ENCODE peak calls at places on chromosomes 2 and 18, in five cellular contexts. F is CD8-positive, alpha-beta T cell; U is psoas muscle; I is B cell; H is AG04450. E is an unnamed sample.

GRCh38 chr2:23207871-23208270 is 177.1 kb upstream of the KLHL29 start:
- DNase-seq in I (no peak), F (no peak), H (no peak), U (no peak), E (no peak)

GRCh38 chr18:286515-287310 is 18.9 kb upstream of the THOC1 start:
- DNase-seq in H (no peak), F (no peak), U (no peak), I (no peak), E (no peak)

GRCh38 chr18:73124165-73124564 is 256.4 kb upstream of the NETO1 start:
- DNase-seq in H (no peak), U (no peak), I (no peak), F (no peak), E (no peak)

GRCh38 chr2:169598982-169599381 is 14.8 kb downstream of the PPIG start:
- DNase-seq in H (no peak), U (no peak), F (no peak), I (no peak), E (no peak)

GRCh38 chr2:107383706-107384105 is 443.0 kb upstream of the RGPD4 start:
- DNase-seq in F (no peak), U (no peak), H (no peak), I (no peak), E (no peak)

GRCh38 chr18:14767474-14767873 is 19.5 kb downstream of the ANKRD30B start:
- DNase-seq in U (no peak), F (no peak), I (no peak), H (no peak), E (no peak)

GRCh38 chr2:23480991-23481797 is 96.2 kb downstream of the KLHL29 start:
- DNase-seq in F (no peak), H (peak), I (no peak), U (no peak), E (no peak)

GRCh38 chr18:49625021-49625691 is 63.3 kb downstream of the LIPG start:
- DNase-seq in F (no peak), H (peak), I (no peak), U (no peak), E (no peak)

GRCh38 chr2:205375453-205375852 is 306.8 kb upstream of the NRP2 start:
- DNase-seq in I (no peak), U (no peak), F (no peak), H (no peak), E (no peak)

GRCh38 chr2:196827356-196827755 is 18.2 kb upstream of the C2orf66 start:
- DNase-seq in H (no peak), U (no peak), F (no peak), I (no peak), E (no peak)

GRCh38 chr2:156189143-156189542 is 143.4 kb downstream of the NR4A2 start:
- DNase-seq in I (no peak), H (no peak), U (no peak), F (no peak), E (no peak)

GRCh38 chr2:216023055-216023648 is 9.8 kb upstream of the MREG start:
- DNase-seq in F (peak), U (no peak), H (no peak), I (no peak), E (no peak)

GRCh38 chr2:23803965-23804542 is 122.9 kb downstream of the ATAD2B start:
- DNase-seq in U (peak), H (peak), I (no peak), F (no peak), E (no peak)

GRCh38 chr2:53848062-53848461 is 11.7 kb downstream of the GPR75 start:
- DNase-seq in I (no peak), U (no peak), F (no peak), H (no peak), E (no peak)

GRCh38 chr2:148122788-148123187 is 101.9 kb downstream of the MBD5 start:
- DNase-seq in F (no peak), H (peak), U (no peak), I (no peak), E (no peak)

GRCh38 chr2:217970206-217970605 is 32.6 kb downstream of the TNS1 start:
- DNase-seq in I (no peak), U (no peak), H (no peak), F (no peak), E (no peak)

DNA sequence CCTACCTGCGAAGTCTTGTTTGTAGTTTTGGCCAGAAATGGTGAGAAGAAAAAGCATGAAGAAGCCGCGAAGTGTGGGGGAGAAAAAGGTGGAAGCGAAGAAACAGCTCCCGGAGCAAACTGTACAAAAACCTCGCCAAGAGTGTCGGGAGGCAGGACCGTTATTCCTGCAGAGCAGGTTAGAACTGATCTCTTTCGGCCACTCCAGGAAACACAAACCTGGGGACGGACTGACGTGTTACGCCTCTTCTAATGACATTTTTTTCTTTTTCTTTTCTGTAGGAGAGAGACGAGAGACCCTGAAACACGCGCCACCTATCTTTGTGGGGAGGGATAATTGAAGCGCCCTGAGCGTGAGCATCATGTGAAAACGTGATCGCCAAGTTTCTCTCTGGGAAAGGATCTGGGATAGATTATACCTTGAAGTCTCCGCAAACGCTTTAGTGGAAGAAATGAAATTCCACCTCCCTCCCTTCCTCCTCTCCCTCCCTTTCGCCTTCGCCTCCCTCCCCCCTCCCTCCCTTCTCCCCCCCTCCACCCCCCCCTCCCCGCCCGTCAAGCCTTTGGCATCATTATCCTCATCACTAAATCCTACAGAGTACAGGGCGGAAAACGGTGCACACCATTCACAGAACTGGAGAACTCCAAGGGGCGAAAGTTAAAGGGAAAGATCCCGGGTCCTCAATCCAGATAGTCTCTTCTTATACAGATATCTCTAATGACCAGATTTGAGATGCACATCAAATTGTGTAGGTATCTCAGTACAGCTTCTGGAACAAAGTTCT is at the start of gene ZEB2:
- DNase-seq in F (no peak), I (peak), H (no peak), U (peak), E (no peak)
- TF ChIP-seq CTCF in F (peak), I (peak), H (peak), U (peak), E (no peak)

DNA sequence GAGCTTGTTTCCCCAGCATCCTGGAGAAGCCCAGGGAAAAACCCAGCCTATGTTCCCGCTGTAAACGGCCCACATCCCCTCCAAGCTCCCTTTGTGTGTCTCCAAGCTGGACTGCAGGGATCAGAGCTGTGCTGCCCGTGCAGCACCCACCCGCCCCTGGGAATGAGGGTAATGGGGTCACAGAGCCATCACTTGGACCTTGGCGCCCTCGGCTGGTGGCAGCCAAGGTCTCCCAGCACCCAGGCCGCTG is 670 bp upstream of the INPP5D start:
- DNase-seq in I (no peak), F (no peak), H (no peak), U (no peak), E (no peak)
- TF ChIP-seq CTCF in I (no peak), F (no peak), H (no peak), U (no peak), E (no peak)

GRCh38 chr18:66752733-66753132 is 148.8 kb upstream of the CDH19 start:
- DNase-seq in H (no peak), I (no peak), U (no peak), F (no peak), E (no peak)

GRCh38 chr18:66749475-66750035 is 145.7 kb upstream of the CDH19 start:
- DNase-seq in I (no peak), H (no peak), U (no peak), F (no peak), E (no peak)

GRCh38 chr18:66754335-66754734 is 150.4 kb upstream of the CDH19 start:
- DNase-seq in H (no peak), U (no peak), F (no peak), I (no peak), E (no peak)

DNA sequence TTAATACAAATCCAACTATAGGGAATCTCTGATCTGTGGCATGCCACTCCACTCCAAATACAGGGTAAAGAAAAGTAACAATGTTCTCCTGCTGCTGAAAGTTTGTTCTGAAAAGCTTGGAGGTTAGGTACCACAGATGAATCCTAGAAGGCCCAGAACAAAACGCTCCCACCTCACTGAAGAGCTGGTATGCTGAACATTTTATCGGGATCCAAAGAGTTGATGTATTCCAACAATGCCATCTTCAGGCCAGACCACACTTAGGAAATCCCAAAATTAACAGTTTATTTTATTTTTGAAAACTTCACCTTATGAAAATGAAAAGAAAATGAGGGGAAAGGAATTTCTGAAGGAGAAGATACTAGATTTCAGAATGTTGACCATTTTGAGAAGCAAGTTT is 145.1 kb upstream of the CDH19 start:
- DNase-seq in U (no peak), F (no peak), I (no peak), H (no peak), E (no peak)
- TF ChIP-seq CTCF in U (no peak), F (no peak), I (no peak), H (no peak), E (no peak)

GRCh38 chr2:200577000-200577399 is 8.8 kb upstream of the AOX1 start:
- DNase-seq in H (no peak), U (no peak), I (no peak), F (no peak), E (no peak)

GRCh38 chr2:200578778-200579177 is 7.0 kb upstream of the AOX1 start:
- DNase-seq in H (no peak), U (no peak), F (no peak), I (no peak), E (no peak)

GRCh38 chr2:200575957-200576356 is 9.9 kb upstream of the AOX1 start:
- DNase-seq in H (no peak), U (no peak), I (no peak), F (no peak), E (no peak)
- TF ChIP-seq CTCF in H (peak), U (peak), I (peak), F (peak), E (peak)

DNA sequence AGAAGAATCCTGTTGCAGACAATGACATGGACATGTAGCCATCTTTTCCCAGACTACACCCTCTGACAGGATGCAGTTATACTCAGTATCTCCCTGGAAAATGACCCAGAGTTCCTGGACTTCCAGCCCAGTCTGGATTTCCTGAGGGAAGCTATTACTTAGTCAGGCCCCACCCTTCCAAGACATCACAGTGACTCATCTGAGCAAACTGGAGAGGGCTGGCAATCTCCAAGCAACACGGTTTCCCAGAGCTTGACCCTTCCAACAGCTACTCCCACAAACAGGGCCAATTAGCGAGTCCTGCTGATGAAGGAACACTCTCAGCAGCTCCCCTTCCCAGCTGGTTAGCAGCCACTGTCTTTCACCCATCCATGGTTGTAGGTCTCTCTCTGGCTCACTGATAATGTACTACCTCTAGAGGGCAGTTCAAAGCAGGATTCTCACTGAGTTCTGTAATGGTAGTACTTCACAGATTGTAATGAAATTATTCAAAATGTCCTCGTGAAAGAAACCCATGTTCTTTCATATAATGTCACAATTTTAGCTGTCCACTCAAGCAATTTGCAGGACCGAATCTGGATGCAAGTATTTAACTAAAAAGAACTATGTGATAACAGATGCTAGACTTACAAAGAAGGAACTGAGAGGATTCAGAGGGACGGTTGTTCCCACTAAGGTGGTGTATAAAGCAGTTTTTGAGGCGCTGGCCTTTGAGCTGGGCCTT is 110.2 kb downstream of the MDH1 start:
- DNase-seq in I (no peak), H (peak), U (peak), F (no peak), E (no peak)
- TF ChIP-seq CTCF in I (peak), H (peak), U (peak), F (peak), E (peak)

GRCh38 chr2:31079665-31080064 is 58.6 kb downstream of the GALNT14 start:
- DNase-seq in I (no peak), U (no peak), H (no peak), F (no peak), E (peak)
- TF ChIP-seq CTCF in I (no peak), U (no peak), H (peak), F (no peak), E (peak)

E was measured in progenitor cell of endocrine pancreas.